ENCODE peak calls at places on chromosomes 3 and 15, in ten cellular contexts. Q is CD4-positive, alpha-beta memory T cell; K is GM06990; J is cardiac muscle cell; A is heart left ventricle; R is aorta; L is neuronal stem cell; H is esophagus squamous epithelium; G is tibial nerve; U is CD8-positive, alpha-beta T cell. V is an unnamed sample.

GRCh38 chr3:164779816-164780215 is 298.5 kb downstream of the SI start:
- DNase-seq in K (no peak), H (no peak), U (no peak), A (no peak), G (no peak), Q (no peak), L (no peak), R (no peak), J (peak), V (no peak)

GRCh38 chr3:142916611-142917010 is 27.7 kb upstream of the PCOLCE2 start:
- DNase-seq in H (no peak), L (no peak), R (no peak), U (no peak), A (no peak), J (no peak), G (no peak), K (no peak), Q (no peak), V (no peak)

GRCh38 chr3:31908391-31909097 is 72.5 kb downstream of the OSBPL10 start:
- DNase-seq in R (no peak), A (no peak), K (no peak), U (no peak), L (no peak), H (no peak), Q (no peak), G (no peak), J (no peak), V (no peak)

GRCh38 chr3:196440696-196441095 is 8.5 kb upstream of the UBXN7 start:
- DNase-seq in Q (no peak), A (no peak), H (no peak), G (no peak), U (no peak), L (no peak), R (no peak), K (no peak), J (no peak), V (no peak)

GRCh38 chr3:183537295-183537730 is 18.2 kb downstream of the KLHL6 start:
- DNase-seq in A (no peak), G (peak), L (no peak), R (peak), U (no peak), Q (no peak), K (no peak), H (no peak), J (no peak), V (no peak)

GRCh38 chr15:77555232-77555631 is 77.5 kb downstream of the LINGO1 start:
- DNase-seq in G (no peak), J (no peak), U (no peak), Q (no peak), H (no peak), K (no peak), R (no peak), A (no peak), L (no peak), V (no peak)

GRCh38 chr3:45272411-45272810 is 46.3 kb upstream of the TMEM158 start:
- DNase-seq in R (no peak), J (no peak), H (no peak), L (no peak), A (no peak), Q (no peak), G (no peak), U (no peak), K (no peak), V (no peak)

GRCh38 chr15:32685576-32685975 is 32.2 kb upstream of the GREM1 start:
- DNase-seq in H (no peak), A (no peak), L (no peak), K (no peak), U (no peak), R (no peak), J (no peak), G (no peak), Q (no peak), V (no peak)

GRCh38 chr15:89664951-89665350 is 9.7 kb upstream of the KIF7 start:
- DNase-seq in G (no peak), Q (no peak), L (no peak), R (no peak), K (no peak), H (no peak), U (no peak), J (no peak), A (no peak), V (no peak)

GRCh38 chr3:69231929-69232437 is 109.6 kb upstream of the LMOD3 start:
- DNase-seq in G (no peak), J (peak), R (no peak), H (no peak), K (no peak), U (no peak), A (no peak), L (no peak), Q (no peak), V (no peak)

GRCh38 chr15:88440021-88440420 is 27.2 kb downstream of the MRPL46 start:
- DNase-seq in A (no peak), U (no peak), Q (no peak), G (no peak), K (no peak), R (no peak), L (no peak), H (no peak), J (no peak), V (no peak)

GRCh38 chr15:82731527-82731926 is 21.9 kb upstream of the AP3B2 start:
- DNase-seq in H (no peak), L (no peak), R (no peak), A (no peak), U (no peak), K (no peak), G (no peak), Q (no peak), J (no peak), V (no peak)
- H3K4me3 ChIP-seq in H (no peak), L (no peak), R (no peak), A (no peak), U (no peak), K (no peak), G (no peak), Q (no peak), J (no peak), V (no peak)

GRCh38 chr15:40985541-40986330 is 32.5 kb downstream of the CHAC1 start:
- DNase-seq in K (no peak), U (no peak), J (no peak), R (peak), L (no peak), G (no peak), Q (no peak), A (no peak), H (no peak), V (no peak)
- H3K4me3 ChIP-seq in K (no peak), U (no peak), J (no peak), R (no peak), L (no peak), G (no peak), Q (no peak), A (no peak), H (no peak), V (no peak)

GRCh38 chr3:122149228-122149627 is 34.2 kb upstream of the CASR start:
- DNase-seq in R (no peak), H (no peak), G (no peak), J (no peak), K (no peak), U (no peak), Q (no peak), A (no peak), L (no peak), V (no peak)
- H3K4me3 ChIP-seq in R (no peak), H (no peak), G (no peak), J (no peak), K (no peak), U (no peak), Q (no peak), A (no peak), L (no peak), V (no peak)

GRCh38 chr15:40650479-40650878 is 44.5 kb upstream of the RAD51 start:
- DNase-seq in G (no peak), J (no peak), Q (no peak), K (no peak), H (no peak), U (no peak), A (no peak), R (no peak), L (no peak), V (no peak)
- H3K4me3 ChIP-seq in G (no peak), J (no peak), Q (no peak), K (no peak), H (no peak), U (no peak), A (no peak), R (no peak), L (no peak), V (no peak)

DNA sequence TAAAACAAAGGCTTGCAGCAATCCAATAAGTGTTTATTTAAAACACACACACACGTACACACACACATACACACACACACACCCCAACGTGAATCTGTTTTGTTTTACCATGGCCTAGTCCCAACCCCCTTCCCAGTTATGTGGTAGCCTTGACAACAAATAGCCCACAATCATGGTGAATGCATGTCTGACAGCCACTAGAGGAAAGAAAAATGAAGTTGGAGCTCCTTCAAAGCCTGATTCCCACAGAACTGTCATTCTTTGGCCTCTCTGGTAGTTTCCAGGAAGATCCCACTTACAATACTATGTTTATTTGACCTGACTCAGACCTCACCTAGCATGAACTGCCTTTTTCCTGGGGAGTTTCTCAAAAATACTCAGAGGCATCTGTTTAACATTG is 65.1 kb downstream of the FAIM start:
- DNase-seq in G (no peak), R (no peak), A (no peak), J (peak), U (no peak), Q (no peak), L (no peak), H (no peak), K (no peak), V (no peak)
- H3K4me3 ChIP-seq in G (no peak), R (no peak), A (no peak), J (no peak), U (no peak), Q (no peak), L (no peak), H (no peak), K (no peak), V (no peak)

DNA sequence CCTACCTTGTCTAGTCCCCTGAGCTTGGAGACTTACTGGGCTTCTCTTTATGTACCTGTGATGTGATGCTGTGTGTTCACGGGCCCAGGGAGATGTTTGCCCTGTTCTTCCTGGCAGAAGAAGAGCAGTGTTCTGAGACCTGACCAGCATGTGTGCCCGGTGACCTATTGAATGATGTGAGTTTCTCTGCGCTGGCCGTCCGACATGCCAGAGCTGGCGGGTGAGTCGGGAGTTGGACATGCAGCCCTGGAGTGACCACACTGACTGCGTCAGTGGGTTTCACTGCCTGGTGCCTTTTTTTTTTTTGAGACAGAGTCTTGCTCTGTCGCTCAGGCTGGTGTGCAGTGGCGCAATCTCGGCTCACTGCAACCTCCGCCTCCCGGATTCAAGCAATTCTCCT is 42.3 kb downstream of the CGNL1 start:
- DNase-seq in Q (no peak), H (no peak), J (no peak), R (no peak), L (no peak), A (no peak), U (no peak), G (no peak), K (no peak), V (no peak)
- H3K4me3 ChIP-seq in Q (no peak), H (no peak), J (no peak), R (no peak), L (no peak), A (no peak), U (no peak), G (no peak), K (no peak), V (no peak)

GRCh38 chr15:70220444-70220937 is 122.8 kb upstream of the TLE3 start:
- DNase-seq in G (no peak), R (no peak), J (no peak), L (no peak), U (no peak), K (no peak), Q (no peak), A (no peak), H (no peak), V (no peak)
- H3K4me3 ChIP-seq in G (no peak), R (no peak), J (no peak), L (no peak), U (no peak), K (no peak), Q (no peak), A (no peak), H (no peak), V (no peak)

GRCh38 chr15:28933710-28934445 is 48.1 kb downstream of the APBA2 start:
- DNase-seq in L (no peak), Q (no peak), J (no peak), H (no peak), A (no peak), G (no peak), U (no peak), R (peak), K (no peak), V (no peak)
- H3K4me3 ChIP-seq in L (no peak), Q (no peak), J (no peak), H (no peak), A (no peak), G (no peak), U (no peak), R (no peak), K (no peak), V (no peak)

GRCh38 chr3:133445111-133445510 is 45.3 kb downstream of the BFSP2 start:
- DNase-seq in G (no peak), A (no peak), Q (no peak), H (no peak), R (no peak), J (no peak), L (no peak), U (no peak), K (peak), V (no peak)

GRCh38 chr3:133440652-133441051 is 40.8 kb downstream of the BFSP2 start:
- DNase-seq in H (no peak), R (no peak), G (no peak), Q (no peak), A (no peak), L (no peak), U (no peak), J (no peak), K (no peak), V (no peak)

GRCh38 chr3:133441867-133442270 is 42.0 kb downstream of the BFSP2 start:
- DNase-seq in K (no peak), G (no peak), L (no peak), A (no peak), Q (peak), U (peak), J (no peak), R (no peak), H (no peak), V (no peak)

GRCh38 chr3:133444071-133444774 is 44.4 kb downstream of the BFSP2 start:
- DNase-seq in A (no peak), G (no peak), K (no peak), J (no peak), H (no peak), Q (no peak), L (no peak), U (no peak), R (no peak), V (no peak)

GRCh38 chr3:133442518-133442917 is 42.7 kb downstream of the BFSP2 start:
- DNase-seq in J (no peak), R (no peak), A (no peak), Q (no peak), L (no peak), H (no peak), G (no peak), K (no peak), U (no peak), V (no peak)
- H3K4me3 ChIP-seq in J (no peak), R (no peak), A (no peak), Q (peak), L (no peak), H (no peak), G (no peak), K (no peak), U (no peak), V (no peak)

GRCh38 chr3:137052298-137052697 is 94.5 kb downstream of the IL20RB start:
- DNase-seq in J (no peak), K (no peak), G (no peak), U (no peak), H (no peak), R (no peak), A (no peak), L (no peak), Q (no peak), V (no peak)

GRCh38 chr3:137041251-137041650 is 83.5 kb downstream of the IL20RB start:
- DNase-seq in G (no peak), Q (no peak), A (no peak), U (no peak), L (no peak), J (no peak), K (no peak), R (no peak), H (no peak), V (no peak)

GRCh38 chr3:137050281-137050680 is 92.5 kb downstream of the IL20RB start:
- DNase-seq in J (no peak), A (no peak), G (no peak), H (no peak), R (no peak), U (no peak), L (no peak), Q (no peak), K (no peak), V (no peak)

GRCh38 chr3:137047240-137047639 is 89.5 kb downstream of the IL20RB start:
- DNase-seq in Q (no peak), G (no peak), K (no peak), H (no peak), R (no peak), U (no peak), L (peak), J (no peak), A (no peak), V (no peak)

GRCh38 chr3:137046746-137047145 is 89.0 kb downstream of the IL20RB start:
- DNase-seq in L (no peak), Q (no peak), A (no peak), H (no peak), R (no peak), U (no peak), G (no peak), J (no peak), K (no peak), V (no peak)
- H3K4me3 ChIP-seq in L (no peak), Q (no peak), A (no peak), H (no peak), R (no peak), U (no peak), G (no peak), J (no peak), K (no peak), V (no peak)